ENCODE peak calls at places on chromosomes 12 and 14, in ten cellular contexts. B is hippocampal formation; L is stimulated activated CD4-positive, alpha-beta T cell treated with anti-CD3 and anti-CD28 coated beads, Interleukin-1b, Interleukin-23, amount 100 ng/mL, for 1 hour; N is left colon; P is GM20000; F is HFFc6; Z is activated CD8-positive, alpha-beta memory T cell treated with anti-CD3 and anti-CD28 coated beads, Interleukin-2, amount 50 U/mL, for 48 hours; G is H9; A is amygdala; Q is activated CD4-positive, alpha-beta T cell treated with anti-CD3 and anti-CD28 coated beads, Interleukin-2, amount 50 U/mL, for 1 hour. O is an unnamed sample.
A peak's percentile ranks its signal among the peaks of the same experiment; 100 is the strongest.

GRCh38 chr12:53064613-53065415 is 14.4 kb downstream of the SPRYD3 start:
- DNase-seq in L (no peak), P (no peak), N (no peak), Z (peak; percentile 48), G (no peak), F (no peak), B (no peak), A (no peak), Q (no peak), O (no peak)

GRCh38 chr14:24196071-24197061 is 1.1 kb upstream of the TM9SF1 start:
- DNase-seq in N (peak; percentile 37), L (no peak), Q (no peak), B (no peak), Z (no peak), A (no peak), P (peak; percentile 56), G (no peak), F (no peak), O (no peak)

GRCh38 chr12:24596768-24597388 is 352.0 kb downstream of the BCAT1 start:
- DNase-seq in A (no peak), N (no peak), Z (no peak), G (no peak), Q (no peak), L (no peak), B (peak; percentile 51), F (peak; percentile 10), P (peak; percentile 17), O (no peak)

GRCh38 chr14:89977668-89978067 is 21.9 kb downstream of the TDP1 start:
- DNase-seq in G (no peak), Q (no peak), A (peak; percentile 3), L (no peak), F (no peak), Z (no peak), P (no peak), N (no peak), B (peak; percentile 47), O (no peak)

GRCh38 chr14:102693006-102693755 is 84.1 kb upstream of the TRAF3 start:
- DNase-seq in Q (no peak), B (no peak), A (no peak), G (no peak), N (no peak), Z (no peak), P (no peak), F (no peak), L (no peak), O (no peak)

GRCh38 chr12:27539191-27539631 is 15.2 kb downstream of the PPFIBP1 start:
- DNase-seq in N (no peak), P (no peak), Z (no peak), F (peak; percentile 44), B (no peak), Q (no peak), G (no peak), L (no peak), A (no peak), O (no peak)

GRCh38 chr14:29458547-29458946 is 469.1 kb downstream of the PRKD1 start:
- DNase-seq in A (no peak), Q (no peak), Z (no peak), F (peak; percentile 14), L (no peak), B (no peak), G (no peak), N (no peak), P (no peak), O (no peak)

GRCh38 chr12:130504110-130504835 is 166.6 kb downstream of the PIWIL1 start:
- DNase-seq in Z (no peak), P (no peak), G (peak; percentile 30), L (no peak), N (no peak), B (no peak), A (no peak), F (no peak), Q (no peak), O (no peak)

GRCh38 chr12:67531051-67531450 is 117.5 kb upstream of the DYRK2 start:
- DNase-seq in B (no peak), P (no peak), Z (no peak), G (no peak), Q (no peak), L (no peak), F (no peak), A (no peak), N (no peak), O (no peak)

GRCh38 chr12:103571286-103571685 is 15.8 kb upstream of the STAB2 start:
- DNase-seq in B (peak; percentile 2), Q (no peak), G (peak; percentile 89), A (no peak), N (peak; percentile 33), P (no peak), Z (no peak), F (no peak), L (no peak), O (no peak)

GRCh38 chr12:102676812-102677211 is 196.4 kb upstream of the IGF1 start:
- DNase-seq in L (no peak), Q (no peak), P (no peak), B (no peak), A (no peak), N (no peak), F (no peak), Z (no peak), G (no peak), O (no peak)

GRCh38 chr12:3182426-3182825 is 105.2 kb downstream of the TSPAN9 start:
- DNase-seq in Q (no peak), B (no peak), P (no peak), G (no peak), L (no peak), N (no peak), A (no peak), F (no peak), Z (no peak), O (no peak)

GRCh38 chr14:81070511-81070910 is 115.1 kb downstream of the TSHR start:
- DNase-seq in Q (no peak), B (no peak), A (no peak), P (no peak), G (no peak), F (no peak), N (no peak), L (no peak), Z (no peak), O (no peak)

GRCh38 chr12:68855111-68855510 is 47.1 kb downstream of the MDM2 start:
- DNase-seq in A (no peak), Q (no peak), L (no peak), N (no peak), F (no peak), Z (no peak), B (no peak), G (no peak), P (no peak), O (no peak)

GRCh38 chr14:74217672-74218448 is 21.4 kb upstream of the VSX2 start:
- DNase-seq in B (peak; percentile 8), Q (peak; percentile 73), N (peak; percentile 74), L (peak; percentile 40), Z (peak; percentile 95), F (peak; percentile 33), P (peak; percentile 88), G (peak; percentile 89), A (peak; percentile 9), O (no peak)

GRCh38 chr12:48923117-48923516 is 2.2 kb downstream of the FKBP11 start:
- DNase-seq in P (no peak), A (no peak), L (no peak), F (no peak), B (no peak), N (no peak), Q (no peak), Z (no peak), G (no peak), O (no peak)

GRCh38 chr14:35534130-35534883 is at the start of gene INSM2:
- DNase-seq in Q (peak; percentile 2), L (no peak), N (no peak), B (no peak), G (no peak), Z (peak; percentile 61), F (no peak), A (no peak), P (peak; percentile 29), O (no peak)

GRCh38 chr12:110135012-110135411 is 10.9 kb downstream of the IFT81 start:
- DNase-seq in Q (no peak), A (no peak), B (no peak), N (no peak), P (no peak), L (no peak), F (peak; percentile 60), G (no peak), Z (no peak), O (no peak)

GRCh38 chr12:46218509-46219095 is 50.2 kb downstream of the SLC38A1 start:
- DNase-seq in P (no peak), Z (no peak), F (no peak), N (peak; percentile 26), Q (no peak), A (no peak), L (no peak), G (no peak), B (no peak), O (no peak)

GRCh38 chr12:27279836-27280235 is 35.8 kb downstream of the STK38L start:
- DNase-seq in Q (no peak), G (no peak), L (no peak), Z (no peak), F (no peak), B (no peak), A (no peak), P (no peak), N (no peak), O (no peak)

GRCh38 chr14:91295276-91295845 is 50.9 kb upstream of the GPR68 start:
- DNase-seq in G (no peak), Z (no peak), Q (no peak), A (no peak), P (no peak), F (no peak), N (no peak), L (no peak), B (no peak), O (no peak)